ENCODE peak calls at places on chromosome 19, in ten cellular contexts. R is thoracic aorta; Q is psoas muscle; Y is neural progenitor cell; J is effector memory CD4-positive, alpha-beta T cell; L is right cardiac atrium; T is tibial artery; O is breast epithelium; X is pancreas; Z is CD8-positive, alpha-beta T cell. V is an unnamed sample.

GRCh38 chr19:17075860-17076538 is 422 bp downstream of the MYO9B start:
- DNase-seq in Y (peak; percentile 56), L (peak; percentile 49), Z (peak; percentile 18), T (no peak), X (peak; percentile 55), Q (peak; percentile 36), R (no peak), O (no peak), J (peak; percentile 34), V (no peak)

GRCh38 chr19:35943542-35944301 is 7.5 kb downstream of the LRFN3 start:
- DNase-seq in Y (no peak), L (no peak), J (no peak), Q (no peak), R (no peak), T (no peak), Z (no peak), X (no peak), O (no peak), V (no peak)

GRCh38 chr19:38849746-38850230 is at the start of gene HNRNPL:
- DNase-seq in Y (no peak), J (no peak), L (peak; percentile 99), Q (peak; percentile 99), T (no peak), Z (peak; percentile 98), O (peak; percentile 100), R (no peak), X (no peak), V (no peak)

GRCh38 chr19:12194827-12195500 is 32.1 kb downstream of the ZNF136 start:
- DNase-seq in R (peak; percentile 38), Q (peak; percentile 77), Z (peak; percentile 42), X (peak; percentile 92), O (peak; percentile 95), L (peak; percentile 91), T (peak; percentile 89), Y (no peak), J (peak; percentile 20), V (peak; percentile 58)

GRCh38 chr19:49335784-49336481 is 727 bp downstream of the CD37 start:
- DNase-seq in T (peak; percentile 19), X (no peak), L (no peak), O (peak; percentile 38), R (no peak), Q (no peak), J (no peak), Y (no peak), Z (no peak), V (no peak)

GRCh38 chr19:17302391-17303166 is 646 bp downstream of the ABHD8 start:
- DNase-seq in Q (no peak), O (no peak), R (no peak), J (no peak), Y (peak; percentile 42), X (peak; percentile 47), L (no peak), T (no peak), Z (no peak), V (no peak)

GRCh38 chr19:11018179-11018578 is 57.3 kb downstream of the SMARCA4 start:
- DNase-seq in Y (no peak), R (no peak), Z (no peak), Q (no peak), J (no peak), X (no peak), O (no peak), L (no peak), T (peak; percentile 60), V (peak; percentile 31)

GRCh38 chr19:13072206-13072898 is 30.3 kb downstream of the LYL1 start:
- DNase-seq in T (no peak), R (no peak), Z (no peak), Q (no peak), Y (no peak), X (no peak), O (no peak), L (no peak), J (no peak), V (no peak)

GRCh38 chr19:57688011-57688763 is 6.4 kb downstream of the ZNF551 start:
- DNase-seq in O (no peak), J (no peak), Q (no peak), X (no peak), T (no peak), Y (no peak), R (no peak), L (no peak), Z (no peak), V (no peak)

GRCh38 chr19:55075366-55075998 is at the start of gene EPS8L1:
- DNase-seq in Q (no peak), R (no peak), Z (no peak), T (no peak), Y (no peak), O (peak; percentile 79), J (no peak), X (peak; percentile 64), L (no peak), V (no peak)

GRCh38 chr19:40512110-40512472 is 45.3 kb downstream of the SPTBN4 start:
- DNase-seq in J (no peak), R (no peak), O (no peak), T (no peak), Q (no peak), Y (no peak), Z (no peak), X (no peak), L (no peak), V (no peak)

GRCh38 chr19:56333506-56333905 is 18.9 kb upstream of the ZSCAN5A start:
- DNase-seq in X (no peak), Y (peak; percentile 48), Z (no peak), L (no peak), Q (no peak), R (no peak), T (no peak), J (no peak), O (no peak), V (peak; percentile 16)

GRCh38 chr19:13613447-13613846 is 107.2 kb upstream of the CACNA1A start:
- DNase-seq in T (no peak), X (no peak), J (no peak), Q (no peak), Y (no peak), R (no peak), Z (no peak), L (no peak), O (no peak), V (no peak)

GRCh38 chr19:7349961-7350711 is 1.4 kb downstream of the ARHGEF18 start:
- DNase-seq in L (no peak), Z (peak; percentile 24), J (peak; percentile 25), T (peak; percentile 43), X (no peak), Y (no peak), O (no peak), Q (no peak), R (no peak), V (no peak)

GRCh38 chr19:57675881-57676280 is 5.9 kb upstream of the ZNF551 start:
- DNase-seq in L (no peak), J (no peak), Y (no peak), Q (no peak), T (no peak), Z (no peak), R (no peak), X (no peak), O (no peak), V (no peak)

GRCh38 chr19:4436231-4436630 is 21.4 kb downstream of the UBXN6 start:
- DNase-seq in R (no peak), T (no peak), Z (no peak), Y (no peak), J (no peak), O (no peak), X (no peak), Q (no peak), L (no peak), V (no peak)
- H3K27me3 ChIP-seq in R (no peaks in the 10 kb centered on the region), T (no peaks in the 10 kb centered on the region), Z (no peaks in the 10 kb centered on the region), Y (no peaks in the 10 kb centered on the region), J (no peaks in the 10 kb centered on the region), O (no peaks in the 10 kb centered on the region), X (no peaks in the 10 kb centered on the region), Q (no peaks in the 10 kb centered on the region), L (no peaks in the 10 kb centered on the region), V (no peaks in the 10 kb centered on the region)

GRCh38 chr19:53905787-53906186 is 3.3 kb upstream of the CACNG7 start:
- DNase-seq in R (no peak), O (no peak), X (no peak), J (no peak), Y (no peak), Z (no peak), T (no peak), Q (no peak), L (no peak), V (no peak)

GRCh38 chr19:53907193-53907581 is 1.9 kb upstream of the CACNG7 start:
- DNase-seq in Z (no peak), J (no peak), X (no peak), Q (no peak), R (no peak), L (no peak), O (no peak), Y (no peak), T (no peak), V (no peak)

GRCh38 chr19:53904909-53905308 is 4.2 kb upstream of the CACNG7 start:
- DNase-seq in X (no peak), J (no peak), Q (no peak), T (no peak), Y (no peak), L (no peak), R (no peak), Z (no peak), O (no peak), V (no peak)

GRCh38 chr19:53907690-53908089 is 1.4 kb upstream of the CACNG7 start:
- DNase-seq in Z (no peak), Y (no peak), T (no peak), X (no peak), L (no peak), R (no peak), O (no peak), J (no peak), Q (no peak), V (no peak)

GRCh38 chr19:53906211-53907192 is 2.6 kb upstream of the CACNG7 start:
- DNase-seq in O (no peak), T (no peak), L (no peak), Q (peak; percentile 45), R (no peak), Z (peak; percentile 52), Y (peak; percentile 71), X (no peak), J (peak; percentile 24), V (no peak)
- H3K27me3 ChIP-seq in O (peaks cover 15% of the 10 kb centered on the region), T (peaks cover 80% of the 10 kb centered on the region), L (no peaks in the 10 kb centered on the region), Q (peaks cover 58% of the 10 kb centered on the region), R (peaks cover 22% of the 10 kb centered on the region), Z (peaks cover 42% of the 10 kb centered on the region), Y (peaks cover 76% of the 10 kb centered on the region), X (peaks cover 14% of the 10 kb centered on the region), J (peaks cover 47% of the 10 kb centered on the region), V (peaks cover 41% of the 10 kb centered on the region)

DNA sequence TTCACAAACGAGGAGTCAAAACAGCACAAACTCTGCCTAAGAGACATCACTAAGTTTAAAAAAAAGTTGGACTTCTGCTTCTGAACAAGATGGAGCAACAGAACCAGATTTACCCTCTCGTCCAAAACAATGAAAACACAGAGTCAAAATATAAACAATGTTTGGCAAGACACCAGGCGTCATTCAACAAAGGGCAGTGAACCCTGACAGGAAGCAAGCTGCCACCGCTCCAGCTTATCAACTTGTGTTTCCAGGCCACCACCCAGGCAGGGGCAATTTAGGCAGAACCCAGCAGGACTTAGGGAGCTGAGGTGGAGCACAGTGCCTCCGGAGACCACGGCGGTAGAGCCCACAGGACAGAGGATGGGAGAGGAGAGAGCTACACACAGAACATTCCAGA is 8.6 kb upstream of the NAPA start:
- DNase-seq in Q (no peak), J (no peak), L (no peak), Z (no peak), O (no peak), T (no peak), R (no peak), X (no peak), Y (no peak), V (no peak)
- H3K27me3 ChIP-seq in Q (peaks cover 5% of the 10 kb centered on the region), J (peaks cover 10% of the 10 kb centered on the region), L (no peaks in the 10 kb centered on the region), Z (no peaks in the 10 kb centered on the region), O (no peaks in the 10 kb centered on the region), T (peaks cover 40% of the 10 kb centered on the region), R (no peaks in the 10 kb centered on the region), X (no peaks in the 10 kb centered on the region), Y (no peaks in the 10 kb centered on the region), V (peaks cover 15% of the 10 kb centered on the region)

GRCh38 chr19:50837300-50837699 is 3.9 kb upstream of the KLK15 start:
- DNase-seq in X (no peak), O (no peak), Y (no peak), T (no peak), J (no peak), R (no peak), L (no peak), Z (no peak), Q (no peak), V (no peak)
- H3K27me3 ChIP-seq in X (no peaks in the 10 kb centered on the region), O (no peaks in the 10 kb centered on the region), Y (peaks cover 90% of the 10 kb centered on the region), T (peaks cover 57% of the 10 kb centered on the region), J (peaks cover 4% of the 10 kb centered on the region), R (no peaks in the 10 kb centered on the region), L (no peaks in the 10 kb centered on the region), Z (peaks cover 13% of the 10 kb centered on the region), Q (peaks cover 36% of the 10 kb centered on the region), V (no peaks in the 10 kb centered on the region)

V was measured in astrocyte.